ENCODE peak calls at places on chromosomes 3 and 15, in six cellular contexts. One of them, this sample, is unnamed. For H3K4me1, the result is how much of the 10 kb centered on the place peaks cover.

GRCh38 chr3:29561651-29562050 is 280.8 kb downstream of the RBMS3 start:
- DNase-seq in CD8-positive, alpha-beta memory T cell: no peak
- DNase-seq in left ventricle myocardium inferior: no peak
- DNase-seq in A549: no peak
- DNase-seq in fibroblast of lung: no peak
- DNase-seq in RWPE2: no peak
- DNase-seq in this sample: no peak

GRCh38 chr15:39404767-39405173 is 176.1 kb upstream of the THBS1 start:
- DNase-seq in CD8-positive, alpha-beta memory T cell: no peak
- DNase-seq in left ventricle myocardium inferior: no peak
- DNase-seq in A549: peak
- DNase-seq in fibroblast of lung: peak
- DNase-seq in RWPE2: peak
- DNase-seq in this sample: no peak

GRCh38 chr3:195697582-195698324 is 23.0 kb upstream of the MUC20 start:
- DNase-seq in CD8-positive, alpha-beta memory T cell: no peak
- DNase-seq in left ventricle myocardium inferior: no peak
- DNase-seq in A549: peak
- DNase-seq in fibroblast of lung: peak
- DNase-seq in RWPE2: no peak
- DNase-seq in this sample: no peak

GRCh38 chr3:192935441-192935840 is 17.8 kb upstream of the MB21D2 start:
- DNase-seq in CD8-positive, alpha-beta memory T cell: no peak
- DNase-seq in left ventricle myocardium inferior: no peak
- DNase-seq in A549: no peak
- DNase-seq in fibroblast of lung: peak
- DNase-seq in RWPE2: no peak
- DNase-seq in this sample: no peak

GRCh38 chr3:5438011-5438355 is 250.5 kb downstream of the EDEM1 start:
- DNase-seq in CD8-positive, alpha-beta memory T cell: no peak
- DNase-seq in left ventricle myocardium inferior: no peak
- DNase-seq in A549: no peak
- DNase-seq in fibroblast of lung: no peak
- DNase-seq in RWPE2: no peak
- DNase-seq in this sample: no peak

GRCh38 chr3:185613016-185613415 is 26.9 kb downstream of the SENP2 start:
- DNase-seq in CD8-positive, alpha-beta memory T cell: no peak
- DNase-seq in left ventricle myocardium inferior: no peak
- DNase-seq in A549: no peak
- DNase-seq in fibroblast of lung: no peak
- DNase-seq in RWPE2: no peak
- DNase-seq in this sample: no peak

GRCh38 chr15:40763801-40764765 is at the start of gene GCHFR:
- DNase-seq in CD8-positive, alpha-beta memory T cell: peak
- DNase-seq in left ventricle myocardium inferior: peak
- DNase-seq in A549: peak
- DNase-seq in fibroblast of lung: peak
- DNase-seq in RWPE2: peak
- DNase-seq in this sample: peak

GRCh38 chr15:60477991-60478632 is 830 bp downstream of the ICE2 start:
- DNase-seq in CD8-positive, alpha-beta memory T cell: no peak
- DNase-seq in left ventricle myocardium inferior: no peak
- DNase-seq in A549: peak
- DNase-seq in fibroblast of lung: peak
- DNase-seq in RWPE2: no peak
- DNase-seq in this sample: no peak

GRCh38 chr15:48371550-48371949 is 40.3 kb downstream of the DUT start:
- DNase-seq in CD8-positive, alpha-beta memory T cell: no peak
- DNase-seq in left ventricle myocardium inferior: no peak
- DNase-seq in A549: no peak
- DNase-seq in fibroblast of lung: no peak
- DNase-seq in RWPE2: no peak
- DNase-seq in this sample: no peak

GRCh38 chr3:46852839-46853355 is 10.3 kb downstream of the MYL3 start:
- DNase-seq in CD8-positive, alpha-beta memory T cell: no peak
- DNase-seq in left ventricle myocardium inferior: no peak
- DNase-seq in A549: no peak
- DNase-seq in fibroblast of lung: no peak
- DNase-seq in RWPE2: peak
- DNase-seq in this sample: no peak

GRCh38 chr3:188664795-188665194 is 507.0 kb upstream of the TPRG1 start:
- DNase-seq in CD8-positive, alpha-beta memory T cell: no peak
- DNase-seq in left ventricle myocardium inferior: no peak
- DNase-seq in A549: peak
- DNase-seq in fibroblast of lung: no peak
- DNase-seq in RWPE2: no peak
- DNase-seq in this sample: no peak

GRCh38 chr3:191387441-191388077 is 57.2 kb upstream of the UTS2B start:
- DNase-seq in CD8-positive, alpha-beta memory T cell: no peak
- DNase-seq in left ventricle myocardium inferior: no peak
- DNase-seq in A549: no peak
- DNase-seq in fibroblast of lung: peak
- DNase-seq in RWPE2: no peak
- DNase-seq in this sample: no peak

GRCh38 chr3:27431116-27431515 is 53.1 kb downstream of the SLC4A7 start:
- DNase-seq in CD8-positive, alpha-beta memory T cell: no peak
- DNase-seq in left ventricle myocardium inferior: no peak
- DNase-seq in A549: peak
- DNase-seq in fibroblast of lung: peak
- DNase-seq in RWPE2: no peak
- DNase-seq in this sample: no peak

GRCh38 chr3:50299929-50300680 is 900 bp upstream of the HYAL3 start:
- DNase-seq in CD8-positive, alpha-beta memory T cell: no peak
- DNase-seq in left ventricle myocardium inferior: peak
- DNase-seq in A549: no peak
- DNase-seq in fibroblast of lung: peak
- DNase-seq in RWPE2: no peak
- DNase-seq in this sample: peak

GRCh38 chr3:159455741-159456181 is 532.9 kb upstream of the IL12A start:
- DNase-seq in CD8-positive, alpha-beta memory T cell: no peak
- DNase-seq in left ventricle myocardium inferior: no peak
- DNase-seq in A549: no peak
- DNase-seq in fibroblast of lung: peak
- DNase-seq in RWPE2: no peak
- DNase-seq in this sample: no peak

GRCh38 chr3:195868866-195869412 is 39.4 kb downstream of the TNK2 start:
- DNase-seq in CD8-positive, alpha-beta memory T cell: no peak
- DNase-seq in left ventricle myocardium inferior: no peak
- DNase-seq in A549: no peak
- DNase-seq in fibroblast of lung: no peak
- DNase-seq in RWPE2: peak
- DNase-seq in this sample: no peak

GRCh38 chr15:89177633-89178306 is 43.6 kb downstream of the RLBP1 start:
- DNase-seq in CD8-positive, alpha-beta memory T cell: peak
- DNase-seq in left ventricle myocardium inferior: peak
- DNase-seq in A549: peak
- DNase-seq in fibroblast of lung: peak
- DNase-seq in RWPE2: no peak
- DNase-seq in this sample: no peak

GRCh38 chr3:185646382-185647133 is 60.5 kb downstream of the SENP2 start:
- DNase-seq in CD8-positive, alpha-beta memory T cell: no peak
- DNase-seq in left ventricle myocardium inferior: no peak
- DNase-seq in A549: no peak
- DNase-seq in fibroblast of lung: no peak
- DNase-seq in RWPE2: peak
- DNase-seq in this sample: no peak

GRCh38 chr3:177110308-177111254 is 86.7 kb downstream of the TBL1XR1 start:
- DNase-seq in CD8-positive, alpha-beta memory T cell: no peak
- DNase-seq in left ventricle myocardium inferior: no peak
- DNase-seq in A549: no peak
- DNase-seq in fibroblast of lung: no peak
- DNase-seq in RWPE2: no peak
- DNase-seq in this sample: no peak

GRCh38 chr3:125602752-125603649 is 7.7 kb upstream of the OSBPL11 start:
- DNase-seq in CD8-positive, alpha-beta memory T cell: no peak
- DNase-seq in left ventricle myocardium inferior: no peak
- DNase-seq in A549: peak
- DNase-seq in fibroblast of lung: peak
- DNase-seq in RWPE2: peak
- DNase-seq in this sample: no peak

GRCh38 chr15:58916962-58917361 is 16.5 kb downstream of the SLTM start:
- DNase-seq in CD8-positive, alpha-beta memory T cell: no peak
- DNase-seq in left ventricle myocardium inferior: no peak
- DNase-seq in A549: no peak
- DNase-seq in fibroblast of lung: no peak
- DNase-seq in RWPE2: no peak
- DNase-seq in this sample: no peak

GRCh38 chr3:148723591-148723990 is 25.9 kb downstream of the AGTR1 start:
- DNase-seq in CD8-positive, alpha-beta memory T cell: no peak
- DNase-seq in left ventricle myocardium inferior: no peak
- DNase-seq in A549: peak
- DNase-seq in fibroblast of lung: peak
- DNase-seq in RWPE2: no peak
- DNase-seq in this sample: no peak

GRCh38 chr15:94631608-94632007 is 400.2 kb downstream of the MCTP2 start:
- DNase-seq in CD8-positive, alpha-beta memory T cell: no peak
- DNase-seq in left ventricle myocardium inferior: no peak
- DNase-seq in A549: no peak
- DNase-seq in fibroblast of lung: no peak
- DNase-seq in RWPE2: no peak
- DNase-seq in this sample: no peak

GRCh38 chr15:39946862-39947261 is 12.9 kb downstream of the EIF2AK4 start:
- DNase-seq in CD8-positive, alpha-beta memory T cell: no peak
- DNase-seq in left ventricle myocardium inferior: no peak
- DNase-seq in A549: no peak
- DNase-seq in fibroblast of lung: peak
- DNase-seq in RWPE2: no peak
- DNase-seq in this sample: no peak

GRCh38 chr15:74227968-74228722 is 8.0 kb upstream of the CCDC33 start:
- DNase-seq in CD8-positive, alpha-beta memory T cell: no peak
- DNase-seq in left ventricle myocardium inferior: no peak
- DNase-seq in A549: no peak
- DNase-seq in fibroblast of lung: no peak
- DNase-seq in RWPE2: no peak
- DNase-seq in this sample: peak
- H3K4me1 ChIP-seq in CD8-positive, alpha-beta memory T cell: under half
- H3K4me1 ChIP-seq in left ventricle myocardium inferior: under half
- H3K4me1 ChIP-seq in A549: under half
- H3K4me1 ChIP-seq in fibroblast of lung: under half
- H3K4me1 ChIP-seq in RWPE2: under half
- H3K4me1 ChIP-seq in this sample: under half

GRCh38 chr15:36961956-36962355 is 138.4 kb downstream of the MEIS2 start:
- DNase-seq in CD8-positive, alpha-beta memory T cell: no peak
- DNase-seq in left ventricle myocardium inferior: no peak
- DNase-seq in A549: no peak
- DNase-seq in fibroblast of lung: peak
- DNase-seq in RWPE2: no peak
- DNase-seq in this sample: no peak
- H3K4me1 ChIP-seq in CD8-positive, alpha-beta memory T cell: under half
- H3K4me1 ChIP-seq in left ventricle myocardium inferior: half or more
- H3K4me1 ChIP-seq in A549: under half
- H3K4me1 ChIP-seq in fibroblast of lung: under half
- H3K4me1 ChIP-seq in RWPE2: under half
- H3K4me1 ChIP-seq in this sample: under half

GRCh38 chr3:152444029-152444641 is 175.4 kb downstream of the MBNL1 start:
- DNase-seq in CD8-positive, alpha-beta memory T cell: no peak
- DNase-seq in left ventricle myocardium inferior: no peak
- DNase-seq in A549: peak
- DNase-seq in fibroblast of lung: peak
- DNase-seq in RWPE2: no peak
- DNase-seq in this sample: no peak

GRCh38 chr3:152445227-152445626 is 176.5 kb downstream of the MBNL1 start:
- DNase-seq in CD8-positive, alpha-beta memory T cell: no peak
- DNase-seq in left ventricle myocardium inferior: no peak
- DNase-seq in A549: peak
- DNase-seq in fibroblast of lung: no peak
- DNase-seq in RWPE2: no peak
- DNase-seq in this sample: no peak

GRCh38 chr3:152447509-152447908 is 178.8 kb downstream of the MBNL1 start:
- DNase-seq in CD8-positive, alpha-beta memory T cell: no peak
- DNase-seq in left ventricle myocardium inferior: no peak
- DNase-seq in A549: no peak
- DNase-seq in fibroblast of lung: no peak
- DNase-seq in RWPE2: no peak
- DNase-seq in this sample: no peak

GRCh38 chr3:152446495-152446894 is 177.8 kb downstream of the MBNL1 start:
- DNase-seq in CD8-positive, alpha-beta memory T cell: no peak
- DNase-seq in left ventricle myocardium inferior: no peak
- DNase-seq in A549: no peak
- DNase-seq in fibroblast of lung: no peak
- DNase-seq in RWPE2: no peak
- DNase-seq in this sample: no peak

DNA sequence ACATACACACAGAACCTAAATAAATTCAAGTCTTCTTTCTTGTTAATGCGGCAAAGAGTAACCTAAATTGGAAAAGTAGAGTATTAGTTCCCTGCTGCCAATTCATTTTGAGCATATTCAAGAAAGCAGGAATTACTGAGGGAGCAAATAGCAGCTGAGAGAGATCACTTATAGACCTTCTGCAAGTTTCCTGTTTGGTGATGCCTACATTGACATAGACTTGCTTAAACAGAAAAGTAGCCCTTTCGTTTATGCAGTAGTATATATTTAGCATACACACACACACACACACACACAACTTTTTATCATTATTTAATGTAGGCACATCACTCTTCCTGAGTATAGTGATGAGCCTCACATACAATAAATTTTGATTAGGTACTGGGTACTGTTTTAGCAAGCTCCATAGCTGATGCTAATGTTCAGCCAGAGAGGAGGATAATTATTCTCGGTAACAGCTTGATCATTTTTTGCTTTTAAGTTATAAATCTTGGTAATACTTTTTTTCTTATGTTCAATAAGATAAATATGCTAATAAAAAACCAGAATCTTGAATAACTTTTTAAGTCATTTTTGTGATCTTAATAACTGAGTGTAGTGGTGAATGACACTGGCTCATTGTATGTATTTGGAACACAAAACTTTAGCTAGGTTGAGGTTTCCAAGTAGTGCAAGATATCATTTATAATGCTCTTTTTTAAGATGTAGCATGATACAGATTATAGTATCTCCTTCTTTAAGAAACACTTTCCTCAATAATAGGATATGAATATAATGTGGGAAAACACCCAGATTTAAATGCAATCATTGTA is 174.7 kb downstream of the MBNL1 start:
- DNase-seq in CD8-positive, alpha-beta memory T cell: no peak
- DNase-seq in left ventricle myocardium inferior: no peak
- DNase-seq in A549: peak
- DNase-seq in fibroblast of lung: no peak
- DNase-seq in RWPE2: no peak
- DNase-seq in this sample: no peak
- H3K4me1 ChIP-seq in CD8-positive, alpha-beta memory T cell: half or more
- H3K4me1 ChIP-seq in left ventricle myocardium inferior: half or more
- H3K4me1 ChIP-seq in A549: under half
- H3K4me1 ChIP-seq in fibroblast of lung: under half
- H3K4me1 ChIP-seq in RWPE2: under half
- H3K4me1 ChIP-seq in this sample: under half

DNA sequence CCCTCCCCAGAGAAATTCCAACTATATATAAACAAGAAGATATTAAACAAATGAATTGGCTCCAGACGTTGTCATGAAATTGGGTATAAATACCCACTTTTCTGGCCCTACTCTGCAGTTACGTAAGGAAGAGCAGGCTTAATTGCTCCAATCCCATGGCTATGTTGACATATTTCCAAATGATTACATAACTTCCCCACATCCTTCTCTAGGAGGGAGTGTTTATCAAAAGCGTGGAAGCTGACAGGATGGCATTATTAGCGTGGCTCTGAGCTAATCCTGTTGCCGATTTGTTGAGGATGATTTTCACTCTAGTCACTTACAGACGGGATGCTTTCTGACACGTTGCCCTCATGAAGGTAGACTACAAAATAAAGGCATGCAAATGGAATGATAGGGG is 347.5 kb upstream of the TMCO5A start:
- DNase-seq in CD8-positive, alpha-beta memory T cell: no peak
- DNase-seq in left ventricle myocardium inferior: no peak
- DNase-seq in A549: no peak
- DNase-seq in fibroblast of lung: peak
- DNase-seq in RWPE2: no peak
- DNase-seq in this sample: no peak
- H3K4me1 ChIP-seq in CD8-positive, alpha-beta memory T cell: under half
- H3K4me1 ChIP-seq in left ventricle myocardium inferior: under half
- H3K4me1 ChIP-seq in A549: under half
- H3K4me1 ChIP-seq in fibroblast of lung: under half
- H3K4me1 ChIP-seq in RWPE2: under half
- H3K4me1 ChIP-seq in this sample: under half